ENCODE peak calls at places on chromosome 10, in four cellular contexts. One of them, this sample, is unnamed. For H3K9me1, the result is how much of the 10 kb centered on the place peaks cover.

GRCh38 chr10:78404296-78404695 is 370.6 kb downstream of the RPS24 start:
- DNase-seq in endothelial cell of umbilical vein: no peak
- DNase-seq in K562: no peak
- DNase-seq in IMR-90: no peak
- DNase-seq in this sample: no peak

GRCh38 chr10:13709931-13710690 is 123.3 kb downstream of the PRPF18 start:
- DNase-seq in IMR-90: no peak
- DNase-seq in endothelial cell of umbilical vein: no peak
- DNase-seq in K562: no peak
- DNase-seq in this sample: no peak

GRCh38 chr10:46292573-46293023 is 5.8 kb downstream of the ANTXRL start:
- DNase-seq in K562: no peak
- DNase-seq in endothelial cell of umbilical vein: no peak
- DNase-seq in IMR-90: no peak
- DNase-seq in this sample: no peak

GRCh38 chr10:109852004-109852717 is 71.2 kb downstream of the XPNPEP1 start:
- DNase-seq in endothelial cell of umbilical vein: peak
- DNase-seq in K562: peak
- DNase-seq in IMR-90: peak
- DNase-seq in this sample: no peak

GRCh38 chr10:132057191-132057681 is 8.5 kb upstream of the JAKMIP3 start:
- DNase-seq in K562: no peak
- DNase-seq in IMR-90: no peak
- DNase-seq in endothelial cell of umbilical vein: no peak
- DNase-seq in this sample: no peak

GRCh38 chr10:123808873-123809272 is 82.7 kb downstream of the CPXM2 start:
- DNase-seq in K562: no peak
- DNase-seq in IMR-90: no peak
- DNase-seq in endothelial cell of umbilical vein: peak
- DNase-seq in this sample: no peak

GRCh38 chr10:43287056-43288007 is 20.5 kb upstream of the RASGEF1A start:
- DNase-seq in K562: peak
- DNase-seq in endothelial cell of umbilical vein: peak
- DNase-seq in IMR-90: no peak
- DNase-seq in this sample: no peak

GRCh38 chr10:69936091-69936490 is 116.6 kb upstream of the MACROH2A2 start:
- DNase-seq in IMR-90: no peak
- DNase-seq in endothelial cell of umbilical vein: no peak
- DNase-seq in K562: peak
- DNase-seq in this sample: no peak

GRCh38 chr10:33460461-33461294 is 126.2 kb upstream of the NRP1 start:
- DNase-seq in IMR-90: peak
- DNase-seq in K562: no peak
- DNase-seq in endothelial cell of umbilical vein: no peak
- DNase-seq in this sample: no peak

GRCh38 chr10:63467833-63468232 is 2.1 kb upstream of the JMJD1C start:
- DNase-seq in K562: no peak
- DNase-seq in endothelial cell of umbilical vein: no peak
- DNase-seq in IMR-90: peak
- DNase-seq in this sample: no peak

GRCh38 chr10:76034236-76035009 is 603.0 kb downstream of the LRMDA start:
- DNase-seq in IMR-90: no peak
- DNase-seq in endothelial cell of umbilical vein: no peak
- DNase-seq in K562: no peak
- DNase-seq in this sample: no peak

GRCh38 chr10:76026931-76027330 is 595.5 kb downstream of the LRMDA start:
- DNase-seq in IMR-90: no peak
- DNase-seq in K562: no peak
- DNase-seq in endothelial cell of umbilical vein: no peak
- DNase-seq in this sample: no peak

GRCh38 chr10:100782845-100783244 is 37.5 kb downstream of the PAX2 start:
- DNase-seq in IMR-90: no peak
- DNase-seq in endothelial cell of umbilical vein: no peak
- DNase-seq in K562: no peak
- DNase-seq in this sample: no peak

GRCh38 chr10:100790761-100791208 is 45.4 kb downstream of the PAX2 start:
- DNase-seq in IMR-90: no peak
- DNase-seq in endothelial cell of umbilical vein: no peak
- DNase-seq in K562: no peak
- DNase-seq in this sample: no peak

GRCh38 chr10:100784126-100784525 is 38.7 kb downstream of the PAX2 start:
- DNase-seq in IMR-90: no peak
- DNase-seq in endothelial cell of umbilical vein: no peak
- DNase-seq in K562: no peak
- DNase-seq in this sample: no peak

GRCh38 chr10:100788027-100788900 is 42.9 kb downstream of the PAX2 start:
- DNase-seq in endothelial cell of umbilical vein: no peak
- DNase-seq in K562: no peak
- DNase-seq in IMR-90: no peak
- DNase-seq in this sample: no peak

DNA sequence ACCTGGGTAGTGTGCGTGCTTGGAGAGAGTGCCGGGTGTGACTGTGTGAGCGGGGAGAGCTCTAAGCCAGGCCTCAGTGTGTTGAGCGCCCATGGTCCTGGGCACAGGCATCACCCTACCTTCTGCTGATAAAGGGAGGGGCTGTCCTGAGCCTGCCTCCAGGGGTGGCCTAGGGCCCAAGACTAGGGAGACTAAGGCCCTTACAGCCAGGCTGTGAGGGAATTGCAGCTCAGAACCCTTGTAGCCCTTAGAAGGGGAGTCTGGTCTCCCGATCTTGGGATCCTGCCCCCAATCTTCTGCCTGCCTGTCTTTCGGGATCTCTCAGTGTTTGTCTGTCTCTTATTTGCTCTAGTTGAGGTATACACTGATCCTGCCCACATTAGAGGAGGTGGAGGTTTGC is 41.2 kb downstream of the PAX2 start:
- DNase-seq in endothelial cell of umbilical vein: no peak
- DNase-seq in K562: no peak
- DNase-seq in IMR-90: no peak
- DNase-seq in this sample: no peak
- H3K9me1 ChIP-seq in endothelial cell of umbilical vein: under half
- H3K9me1 ChIP-seq in K562: under half
- H3K9me1 ChIP-seq in IMR-90: under half
- H3K9me1 ChIP-seq in this sample: under half

DNA sequence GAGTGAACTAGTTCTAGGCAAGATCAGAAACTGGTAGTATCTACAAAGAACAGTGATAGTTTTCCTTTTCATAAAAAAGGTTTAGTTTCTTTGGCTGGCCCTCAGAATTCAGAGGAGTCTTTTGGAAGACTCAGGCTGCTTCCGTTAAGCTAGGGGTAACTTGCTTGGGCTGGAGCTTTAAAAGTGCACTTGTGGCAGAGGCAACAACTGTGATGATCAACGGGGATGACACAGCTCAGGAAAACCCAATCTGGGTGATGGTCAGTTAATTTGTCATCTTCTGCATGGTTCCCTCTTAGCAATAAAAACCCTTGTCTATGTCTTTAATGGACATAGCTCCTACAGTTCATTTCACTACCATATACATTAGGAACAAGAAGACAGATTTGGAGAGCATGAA is 46.8 kb downstream of the SGMS1 start:
- DNase-seq in endothelial cell of umbilical vein: no peak
- DNase-seq in K562: peak
- DNase-seq in IMR-90: no peak
- DNase-seq in this sample: no peak
- H3K9ac ChIP-seq in endothelial cell of umbilical vein: no peak
- H3K9ac ChIP-seq in K562: peak
- H3K9ac ChIP-seq in IMR-90: no peak
- H3K9ac ChIP-seq in this sample: no peak

GRCh38 chr10:3105166-3105565 is 37.8 kb downstream of the PFKP start:
- DNase-seq in endothelial cell of umbilical vein: no peak
- DNase-seq in K562: no peak
- DNase-seq in IMR-90: no peak
- DNase-seq in this sample: no peak

GRCh38 chr10:3104251-3104918 is 37.0 kb downstream of the PFKP start:
- DNase-seq in IMR-90: no peak
- DNase-seq in K562: no peak
- DNase-seq in endothelial cell of umbilical vein: no peak
- DNase-seq in this sample: no peak

GRCh38 chr10:3100856-3101640 is 33.7 kb downstream of the PFKP start:
- DNase-seq in endothelial cell of umbilical vein: no peak
- DNase-seq in K562: no peak
- DNase-seq in IMR-90: no peak
- DNase-seq in this sample: no peak

GRCh38 chr10:3103646-3104045 is 36.3 kb downstream of the PFKP start:
- DNase-seq in K562: no peak
- DNase-seq in IMR-90: no peak
- DNase-seq in endothelial cell of umbilical vein: no peak
- DNase-seq in this sample: no peak

DNA sequence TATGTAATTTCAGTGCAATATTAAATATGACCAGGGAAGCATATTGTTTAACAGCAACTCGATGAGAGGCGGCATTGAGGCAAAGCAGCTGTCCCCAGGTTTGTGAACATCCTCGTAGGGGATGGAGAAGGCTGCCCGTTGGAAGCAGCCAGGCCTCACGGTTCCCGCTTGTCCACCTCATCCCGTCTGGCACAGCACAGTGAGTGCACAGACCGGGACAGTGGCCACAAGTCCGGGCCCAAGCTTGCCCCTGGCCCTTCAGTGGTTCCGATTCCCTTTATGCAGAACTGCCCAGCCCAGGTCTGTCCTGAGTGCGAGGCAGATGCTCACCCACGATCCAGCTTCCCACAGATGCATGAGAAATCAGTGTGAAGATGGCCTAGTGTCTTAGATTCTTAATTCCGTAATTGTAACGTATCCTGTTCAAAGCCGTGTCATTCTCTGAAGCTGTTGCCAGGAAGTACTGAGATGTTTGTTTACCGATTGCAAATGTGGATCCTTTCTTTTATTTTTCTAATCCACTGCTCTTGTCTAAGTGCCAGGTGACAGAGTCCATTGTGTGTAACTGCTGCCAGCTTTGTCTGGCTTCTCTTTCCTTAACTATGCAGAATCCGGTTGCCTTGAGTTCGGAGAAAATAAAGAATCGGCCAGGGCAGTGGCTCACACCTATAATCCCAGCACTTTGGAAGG is 35.5 kb downstream of the PFKP start:
- DNase-seq in IMR-90: peak
- DNase-seq in K562: no peak
- DNase-seq in endothelial cell of umbilical vein: peak
- DNase-seq in this sample: no peak
- H3K9me1 ChIP-seq in IMR-90: under half
- H3K9me1 ChIP-seq in K562: under half
- H3K9me1 ChIP-seq in endothelial cell of umbilical vein: under half
- H3K9me1 ChIP-seq in this sample: under half

DNA sequence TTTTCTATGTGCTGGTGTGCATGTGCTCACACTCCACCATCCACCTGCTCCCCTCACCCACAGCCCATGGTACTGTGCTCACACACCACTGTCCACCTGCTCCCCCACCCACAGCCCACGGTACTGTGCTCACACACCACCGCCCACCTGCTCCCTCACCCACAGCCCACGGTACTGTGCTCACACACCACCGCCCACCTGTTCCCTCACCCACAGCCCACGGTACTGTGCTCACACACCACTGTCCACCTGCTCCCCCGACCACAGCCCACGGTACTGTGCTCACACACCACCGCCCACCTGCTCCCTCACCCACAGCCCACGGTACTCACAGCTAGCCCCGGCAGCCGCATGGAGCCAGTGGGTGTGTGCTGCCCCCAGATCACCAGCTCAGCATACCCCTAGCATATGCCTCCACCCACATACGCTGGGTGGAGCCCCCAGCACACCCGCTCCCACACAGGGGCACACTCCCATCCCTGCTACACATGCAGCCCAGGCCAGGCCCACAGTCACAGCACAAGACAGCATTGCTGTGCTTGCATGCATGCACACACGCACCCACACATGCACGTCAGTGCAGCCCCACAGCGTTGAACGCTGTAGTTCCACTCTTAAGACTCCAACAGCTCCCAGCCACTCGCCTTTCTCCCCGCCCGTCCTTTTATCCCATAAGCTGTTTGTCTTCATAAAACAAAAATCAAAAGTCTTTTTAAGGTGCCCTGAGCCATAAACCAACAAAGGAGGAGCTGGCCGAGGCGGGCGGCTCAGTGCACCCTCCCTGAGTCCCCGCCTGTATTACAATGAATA is 62.1 kb downstream of the PAX2 start:
- DNase-seq in K562: no peak
- DNase-seq in endothelial cell of umbilical vein: no peak
- DNase-seq in IMR-90: no peak
- DNase-seq in this sample: no peak
- H3K9ac ChIP-seq in K562: no peak
- H3K9ac ChIP-seq in endothelial cell of umbilical vein: no peak
- H3K9ac ChIP-seq in IMR-90: no peak
- H3K9ac ChIP-seq in this sample: no peak

GRCh38 chr10:4170633-4171314 is 385.8 kb upstream of the KLF6 start:
- DNase-seq in K562: no peak
- DNase-seq in IMR-90: no peak
- DNase-seq in endothelial cell of umbilical vein: no peak
- DNase-seq in this sample: no peak

GRCh38 chr10:4162571-4163286 is 377.7 kb upstream of the KLF6 start:
- DNase-seq in IMR-90: no peak
- DNase-seq in K562: no peak
- DNase-seq in endothelial cell of umbilical vein: no peak
- DNase-seq in this sample: no peak

GRCh38 chr10:4170181-4170580 is 385.2 kb upstream of the KLF6 start:
- DNase-seq in IMR-90: no peak
- DNase-seq in K562: no peak
- DNase-seq in endothelial cell of umbilical vein: no peak
- DNase-seq in this sample: no peak

GRCh38 chr10:4169448-4169847 is 384.4 kb upstream of the KLF6 start:
- DNase-seq in K562: no peak
- DNase-seq in endothelial cell of umbilical vein: no peak
- DNase-seq in IMR-90: no peak
- DNase-seq in this sample: no peak

GRCh38 chr10:4167216-4167615 is 382.2 kb upstream of the KLF6 start:
- DNase-seq in IMR-90: no peak
- DNase-seq in K562: no peak
- DNase-seq in endothelial cell of umbilical vein: no peak
- DNase-seq in this sample: no peak
- H3K9me1 ChIP-seq in IMR-90: under half
- H3K9me1 ChIP-seq in K562: under half
- H3K9me1 ChIP-seq in endothelial cell of umbilical vein: under half
- H3K9me1 ChIP-seq in this sample: under half

DNA sequence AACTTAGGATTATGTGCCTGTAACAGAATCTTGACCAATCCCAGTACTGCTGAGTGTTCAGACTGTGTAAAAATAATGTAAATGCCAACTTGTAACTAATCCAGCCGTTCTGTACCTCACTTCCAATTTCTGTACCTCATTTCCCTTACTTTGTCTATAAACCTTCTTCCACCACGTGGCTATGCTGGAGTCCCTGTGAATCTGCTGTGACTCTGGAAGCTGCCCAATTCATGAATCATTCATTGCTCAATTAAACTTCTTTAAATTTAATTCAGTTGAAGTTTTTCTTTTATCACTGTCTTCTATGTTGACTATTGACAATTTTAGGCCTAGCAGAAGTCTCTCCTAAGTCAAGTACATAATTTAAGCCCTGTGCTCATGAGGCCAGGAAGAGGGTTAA is 215.3 kb upstream of the RHOBTB1 start:
- DNase-seq in IMR-90: peak
- DNase-seq in K562: no peak
- DNase-seq in endothelial cell of umbilical vein: no peak
- DNase-seq in this sample: no peak
- H3K9ac ChIP-seq in IMR-90: no peak
- H3K9ac ChIP-seq in K562: no peak
- H3K9ac ChIP-seq in endothelial cell of umbilical vein: no peak
- H3K9ac ChIP-seq in this sample: no peak

This sample was measured in keratinocyte.